ENCODE peak calls at places on chromosome 12, in eight cellular contexts. One of them, this sample, is unnamed.

GRCh38 chr12:45299132-45299692 is 83.3 kb downstream of the ANO6 start:
- DNase-seq in testis: no peak
- DNase-seq in mesendoderm: peak; percentile 27
- DNase-seq in GM23248: peak; percentile 85
- DNase-seq in thoracic aorta: no peak
- DNase-seq in left ventricle myocardium inferior: no peak
- DNase-seq in bronchial epithelial cell: peak; percentile 72
- DNase-seq in hepatocyte: no peak
- DNase-seq in this sample: no peak

GRCh38 chr12:121158085-121158484 is 25.4 kb downstream of the P2RX7 start:
- DNase-seq in hepatocyte: no peak
- DNase-seq in mesendoderm: no peak
- DNase-seq in thoracic aorta: no peak
- DNase-seq in bronchial epithelial cell: no peak
- DNase-seq in GM23248: no peak
- DNase-seq in left ventricle myocardium inferior: no peak
- DNase-seq in testis: no peak
- DNase-seq in this sample: no peak

GRCh38 chr12:65826513-65827171 is 2.4 kb downstream of the HMGA2 start:
- DNase-seq in mesendoderm: peak; percentile 47
- DNase-seq in left ventricle myocardium inferior: no peak
- DNase-seq in GM23248: peak; percentile 80
- DNase-seq in hepatocyte: no peak
- DNase-seq in testis: no peak
- DNase-seq in bronchial epithelial cell: peak; percentile 88
- DNase-seq in thoracic aorta: no peak
- DNase-seq in this sample: no peak

GRCh38 chr12:24487606-24488005 is 461.3 kb downstream of the BCAT1 start:
- DNase-seq in testis: no peak
- DNase-seq in left ventricle myocardium inferior: no peak
- DNase-seq in thoracic aorta: no peak
- DNase-seq in bronchial epithelial cell: peak; percentile 1
- DNase-seq in GM23248: no peak
- DNase-seq in hepatocyte: no peak
- DNase-seq in mesendoderm: no peak
- DNase-seq in this sample: no peak

GRCh38 chr12:91900971-91901370 is 244.7 kb downstream of the BTG1 start:
- DNase-seq in left ventricle myocardium inferior: no peak
- DNase-seq in hepatocyte: no peak
- DNase-seq in GM23248: no peak
- DNase-seq in testis: no peak
- DNase-seq in bronchial epithelial cell: no peak
- DNase-seq in mesendoderm: no peak
- DNase-seq in thoracic aorta: no peak
- DNase-seq in this sample: no peak

GRCh38 chr12:67086116-67086515 is 183.0 kb upstream of the CAND1 start:
- DNase-seq in thoracic aorta: no peak
- DNase-seq in testis: no peak
- DNase-seq in hepatocyte: no peak
- DNase-seq in GM23248: no peak
- DNase-seq in left ventricle myocardium inferior: no peak
- DNase-seq in mesendoderm: no peak
- DNase-seq in bronchial epithelial cell: no peak
- DNase-seq in this sample: no peak

GRCh38 chr12:46472893-46473633 is 100.5 kb upstream of the SLC38A2 start:
- DNase-seq in left ventricle myocardium inferior: no peak
- DNase-seq in bronchial epithelial cell: peak; percentile 53
- DNase-seq in hepatocyte: peak; percentile 37
- DNase-seq in mesendoderm: no peak
- DNase-seq in thoracic aorta: no peak
- DNase-seq in testis: no peak
- DNase-seq in GM23248: no peak
- DNase-seq in this sample: no peak

GRCh38 chr12:13961983-13962382 is 19.4 kb downstream of the GRIN2B start:
- DNase-seq in left ventricle myocardium inferior: no peak
- DNase-seq in hepatocyte: no peak
- DNase-seq in GM23248: no peak
- DNase-seq in thoracic aorta: no peak
- DNase-seq in testis: no peak
- DNase-seq in mesendoderm: no peak
- DNase-seq in bronchial epithelial cell: no peak
- DNase-seq in this sample: no peak

GRCh38 chr12:89350260-89350659 is 2.0 kb downstream of the DUSP6 start:
- DNase-seq in testis: no peak
- DNase-seq in mesendoderm: peak; percentile 31
- DNase-seq in thoracic aorta: no peak
- DNase-seq in left ventricle myocardium inferior: no peak
- DNase-seq in GM23248: no peak
- DNase-seq in bronchial epithelial cell: no peak
- DNase-seq in hepatocyte: no peak
- DNase-seq in this sample: no peak

GRCh38 chr12:89352492-89353187 is at the start of gene DUSP6:
- DNase-seq in testis: peak; percentile 96
- DNase-seq in mesendoderm: peak; percentile 100
- DNase-seq in hepatocyte: peak; percentile 94
- DNase-seq in bronchial epithelial cell: peak; percentile 99
- DNase-seq in GM23248: peak; percentile 99
- DNase-seq in thoracic aorta: peak; percentile 88
- DNase-seq in left ventricle myocardium inferior: peak; percentile 94
- DNase-seq in this sample: peak; percentile 95

GRCh38 chr12:89350661-89351488 is 1.4 kb downstream of the DUSP6 start:
- DNase-seq in testis: no peak
- DNase-seq in GM23248: peak; percentile 42
- DNase-seq in left ventricle myocardium inferior: peak; percentile 36
- DNase-seq in bronchial epithelial cell: no peak
- DNase-seq in mesendoderm: peak; percentile 23
- DNase-seq in thoracic aorta: no peak
- DNase-seq in hepatocyte: peak; percentile 16
- DNase-seq in this sample: no peak

GRCh38 chr12:89352242-89352491 is 134 bp downstream of the DUSP6 start:
- DNase-seq in mesendoderm: no peak
- DNase-seq in bronchial epithelial cell: no peak
- DNase-seq in testis: no peak
- DNase-seq in hepatocyte: no peak
- DNase-seq in left ventricle myocardium inferior: no peak
- DNase-seq in thoracic aorta: no peak
- DNase-seq in GM23248: no peak
- DNase-seq in this sample: no peak

DNA sequence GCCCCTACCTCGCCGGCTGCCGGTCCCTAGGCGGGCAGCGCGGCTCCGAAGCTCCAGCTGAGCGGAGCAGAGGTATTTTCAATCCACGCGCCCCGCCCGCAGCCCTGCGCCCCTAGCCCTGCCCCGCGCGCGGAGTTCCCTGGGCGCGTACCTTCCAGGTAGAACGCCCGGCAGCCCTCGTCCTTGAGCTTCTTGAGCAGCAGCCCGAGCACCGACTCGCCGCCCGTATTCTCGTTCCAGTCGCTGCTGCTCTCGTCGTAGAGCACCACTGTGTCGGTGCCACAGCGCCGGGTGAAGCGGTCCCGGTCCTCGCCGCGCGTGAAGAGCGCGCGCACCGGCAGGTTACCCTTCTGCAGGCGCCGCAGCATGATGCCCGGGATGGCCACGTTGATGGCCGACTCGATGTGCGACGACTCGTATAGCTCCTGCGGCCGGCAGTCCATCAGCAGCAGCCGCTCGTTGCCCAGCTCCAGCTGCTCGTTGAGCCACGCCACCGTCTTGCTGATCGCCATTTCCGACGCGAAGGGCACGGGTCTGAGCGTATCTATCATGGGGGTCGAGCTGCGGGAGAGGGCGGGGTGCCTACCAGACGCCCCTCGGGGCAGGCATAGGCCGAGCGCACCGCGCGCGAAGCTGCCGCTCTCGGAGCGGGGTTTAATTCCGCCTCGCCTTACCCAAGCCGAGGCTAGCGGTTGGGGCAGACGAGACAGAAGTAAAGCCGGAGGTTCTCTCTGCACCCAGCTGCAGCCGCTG is 636 bp downstream of the DUSP6 start:
- DNase-seq in mesendoderm: no peak
- DNase-seq in GM23248: peak; percentile 77
- DNase-seq in left ventricle myocardium inferior: peak; percentile 31
- DNase-seq in bronchial epithelial cell: no peak
- DNase-seq in hepatocyte: peak; percentile 54
- DNase-seq in testis: peak; percentile 58
- DNase-seq in thoracic aorta: no peak
- DNase-seq in this sample: peak; percentile 50
- H3K27me3 ChIP-seq in mesendoderm: no peaks in the 10 kb centered on the region
- H3K27me3 ChIP-seq in GM23248: no peaks in the 10 kb centered on the region
- H3K27me3 ChIP-seq in left ventricle myocardium inferior: no peaks in the 10 kb centered on the region
- H3K27me3 ChIP-seq in bronchial epithelial cell: no peaks in the 10 kb centered on the region
- H3K27me3 ChIP-seq in hepatocyte: no peaks in the 10 kb centered on the region
- H3K27me3 ChIP-seq in testis: no peaks in the 10 kb centered on the region
- H3K27me3 ChIP-seq in thoracic aorta: no peaks in the 10 kb centered on the region
- H3K27me3 ChIP-seq in this sample: peaks cover 7% of the 10 kb centered on the region

GRCh38 chr12:53972722-53973092 is 219 bp upstream of the HOXC11 start:
- DNase-seq in GM23248: no peak
- DNase-seq in left ventricle myocardium inferior: no peak
- DNase-seq in bronchial epithelial cell: no peak
- DNase-seq in thoracic aorta: no peak
- DNase-seq in testis: no peak
- DNase-seq in mesendoderm: no peak
- DNase-seq in hepatocyte: no peak
- DNase-seq in this sample: no peak

GRCh38 chr12:53975019-53975815 is 463 bp upstream of the HOTAIR start:
- DNase-seq in mesendoderm: no peak
- DNase-seq in thoracic aorta: no peak
- DNase-seq in left ventricle myocardium inferior: no peak
- DNase-seq in GM23248: no peak
- DNase-seq in hepatocyte: no peak
- DNase-seq in bronchial epithelial cell: no peak
- DNase-seq in testis: no peak
- DNase-seq in this sample: no peak

GRCh38 chr12:53973093-53974042 is at the start of gene HOXC11:
- DNase-seq in thoracic aorta: no peak
- DNase-seq in mesendoderm: no peak
- DNase-seq in bronchial epithelial cell: no peak
- DNase-seq in hepatocyte: peak; percentile 46
- DNase-seq in left ventricle myocardium inferior: no peak
- DNase-seq in testis: no peak
- DNase-seq in GM23248: peak; percentile 52
- DNase-seq in this sample: peak; percentile 40

GRCh38 chr12:53975816-53976152 is 1.0 kb upstream of the HOTAIR start:
- DNase-seq in GM23248: no peak
- DNase-seq in bronchial epithelial cell: no peak
- DNase-seq in testis: no peak
- DNase-seq in left ventricle myocardium inferior: no peak
- DNase-seq in thoracic aorta: no peak
- DNase-seq in mesendoderm: no peak
- DNase-seq in hepatocyte: no peak
- DNase-seq in this sample: no peak

GRCh38 chr12:53974084-53975018 is at the start of gene HOTAIR:
- DNase-seq in left ventricle myocardium inferior: no peak
- DNase-seq in mesendoderm: no peak
- DNase-seq in hepatocyte: peak; percentile 49
- DNase-seq in thoracic aorta: no peak
- DNase-seq in testis: no peak
- DNase-seq in GM23248: peak; percentile 54
- DNase-seq in bronchial epithelial cell: no peak
- DNase-seq in this sample: peak; percentile 50
- H3K27me3 ChIP-seq in left ventricle myocardium inferior: peaks cover 100% of the 10 kb centered on the region
- H3K27me3 ChIP-seq in mesendoderm: peaks cover 93% of the 10 kb centered on the region
- H3K27me3 ChIP-seq in hepatocyte: peaks cover 92% of the 10 kb centered on the region
- H3K27me3 ChIP-seq in thoracic aorta: peaks cover 58% of the 10 kb centered on the region
- H3K27me3 ChIP-seq in testis: peaks cover 10% of the 10 kb centered on the region
- H3K27me3 ChIP-seq in GM23248: peaks cover 99% of the 10 kb centered on the region
- H3K27me3 ChIP-seq in bronchial epithelial cell: peaks cover 87% of the 10 kb centered on the region
- H3K27me3 ChIP-seq in this sample: no peaks in the 10 kb centered on the region

GRCh38 chr12:55861871-55862270 is 19.1 kb upstream of the MMP19 start:
- DNase-seq in left ventricle myocardium inferior: no peak
- DNase-seq in testis: no peak
- DNase-seq in GM23248: peak; percentile 25
- DNase-seq in mesendoderm: no peak
- DNase-seq in thoracic aorta: no peak
- DNase-seq in bronchial epithelial cell: no peak
- DNase-seq in hepatocyte: no peak
- DNase-seq in this sample: no peak

GRCh38 chr12:55865327-55865726 is 22.6 kb upstream of the MMP19 start:
- DNase-seq in thoracic aorta: no peak
- DNase-seq in hepatocyte: no peak
- DNase-seq in GM23248: no peak
- DNase-seq in left ventricle myocardium inferior: no peak
- DNase-seq in mesendoderm: no peak
- DNase-seq in testis: no peak
- DNase-seq in bronchial epithelial cell: no peak
- DNase-seq in this sample: no peak

GRCh38 chr12:55861396-55861795 is 18.7 kb upstream of the MMP19 start:
- DNase-seq in GM23248: no peak
- DNase-seq in hepatocyte: no peak
- DNase-seq in testis: no peak
- DNase-seq in mesendoderm: no peak
- DNase-seq in bronchial epithelial cell: no peak
- DNase-seq in thoracic aorta: no peak
- DNase-seq in left ventricle myocardium inferior: no peak
- DNase-seq in this sample: no peak

DNA sequence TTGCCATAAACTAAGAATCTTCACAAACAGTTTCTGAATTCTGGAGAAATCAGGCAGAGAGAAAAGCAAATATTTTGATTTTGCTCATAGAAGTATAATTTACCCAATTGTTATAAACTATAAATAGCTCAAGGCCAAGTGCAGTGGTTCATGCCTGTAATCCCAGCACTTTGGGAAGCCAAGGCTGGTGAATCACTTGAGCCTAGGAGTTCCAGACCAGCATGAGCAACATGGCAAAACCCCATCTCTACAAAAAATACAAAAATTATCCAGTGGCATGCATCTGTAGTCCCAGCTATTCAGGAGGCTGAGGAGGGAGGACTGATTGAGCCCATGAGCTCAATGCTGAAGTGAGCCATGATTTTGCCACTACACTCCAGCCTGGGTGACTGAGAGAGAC is 19.6 kb upstream of the MMP19 start:
- DNase-seq in hepatocyte: no peak
- DNase-seq in left ventricle myocardium inferior: no peak
- DNase-seq in bronchial epithelial cell: no peak
- DNase-seq in testis: no peak
- DNase-seq in GM23248: peak; percentile 69
- DNase-seq in mesendoderm: no peak
- DNase-seq in thoracic aorta: no peak
- DNase-seq in this sample: no peak
- H3K27me3 ChIP-seq in hepatocyte: no peaks in the 10 kb centered on the region
- H3K27me3 ChIP-seq in left ventricle myocardium inferior: no peaks in the 10 kb centered on the region
- H3K27me3 ChIP-seq in bronchial epithelial cell: no peaks in the 10 kb centered on the region
- H3K27me3 ChIP-seq in testis: no peaks in the 10 kb centered on the region
- H3K27me3 ChIP-seq in GM23248: no peaks in the 10 kb centered on the region
- H3K27me3 ChIP-seq in mesendoderm: no peaks in the 10 kb centered on the region
- H3K27me3 ChIP-seq in thoracic aorta: no peaks in the 10 kb centered on the region
- H3K27me3 ChIP-seq in this sample: no peaks in the 10 kb centered on the region

GRCh38 chr12:132291402-132292175 is 37.8 kb downstream of the GALNT9 start:
- DNase-seq in left ventricle myocardium inferior: no peak
- DNase-seq in testis: no peak
- DNase-seq in bronchial epithelial cell: no peak
- DNase-seq in GM23248: no peak
- DNase-seq in thoracic aorta: no peak
- DNase-seq in hepatocyte: no peak
- DNase-seq in mesendoderm: no peak
- DNase-seq in this sample: no peak

GRCh38 chr12:132290203-132290540 is 39.2 kb downstream of the GALNT9 start:
- DNase-seq in bronchial epithelial cell: no peak
- DNase-seq in mesendoderm: no peak
- DNase-seq in GM23248: no peak
- DNase-seq in left ventricle myocardium inferior: no peak
- DNase-seq in testis: no peak
- DNase-seq in thoracic aorta: no peak
- DNase-seq in hepatocyte: no peak
- DNase-seq in this sample: no peak

GRCh38 chr12:132294121-132295034 is 35.0 kb downstream of the GALNT9 start:
- DNase-seq in left ventricle myocardium inferior: no peak
- DNase-seq in testis: no peak
- DNase-seq in hepatocyte: no peak
- DNase-seq in thoracic aorta: no peak
- DNase-seq in GM23248: no peak
- DNase-seq in bronchial epithelial cell: no peak
- DNase-seq in mesendoderm: no peak
- DNase-seq in this sample: no peak

GRCh38 chr12:132295101-132295526 is 34.3 kb downstream of the GALNT9 start:
- DNase-seq in GM23248: no peak
- DNase-seq in thoracic aorta: no peak
- DNase-seq in testis: no peak
- DNase-seq in mesendoderm: no peak
- DNase-seq in bronchial epithelial cell: no peak
- DNase-seq in left ventricle myocardium inferior: no peak
- DNase-seq in hepatocyte: no peak
- DNase-seq in this sample: no peak

DNA sequence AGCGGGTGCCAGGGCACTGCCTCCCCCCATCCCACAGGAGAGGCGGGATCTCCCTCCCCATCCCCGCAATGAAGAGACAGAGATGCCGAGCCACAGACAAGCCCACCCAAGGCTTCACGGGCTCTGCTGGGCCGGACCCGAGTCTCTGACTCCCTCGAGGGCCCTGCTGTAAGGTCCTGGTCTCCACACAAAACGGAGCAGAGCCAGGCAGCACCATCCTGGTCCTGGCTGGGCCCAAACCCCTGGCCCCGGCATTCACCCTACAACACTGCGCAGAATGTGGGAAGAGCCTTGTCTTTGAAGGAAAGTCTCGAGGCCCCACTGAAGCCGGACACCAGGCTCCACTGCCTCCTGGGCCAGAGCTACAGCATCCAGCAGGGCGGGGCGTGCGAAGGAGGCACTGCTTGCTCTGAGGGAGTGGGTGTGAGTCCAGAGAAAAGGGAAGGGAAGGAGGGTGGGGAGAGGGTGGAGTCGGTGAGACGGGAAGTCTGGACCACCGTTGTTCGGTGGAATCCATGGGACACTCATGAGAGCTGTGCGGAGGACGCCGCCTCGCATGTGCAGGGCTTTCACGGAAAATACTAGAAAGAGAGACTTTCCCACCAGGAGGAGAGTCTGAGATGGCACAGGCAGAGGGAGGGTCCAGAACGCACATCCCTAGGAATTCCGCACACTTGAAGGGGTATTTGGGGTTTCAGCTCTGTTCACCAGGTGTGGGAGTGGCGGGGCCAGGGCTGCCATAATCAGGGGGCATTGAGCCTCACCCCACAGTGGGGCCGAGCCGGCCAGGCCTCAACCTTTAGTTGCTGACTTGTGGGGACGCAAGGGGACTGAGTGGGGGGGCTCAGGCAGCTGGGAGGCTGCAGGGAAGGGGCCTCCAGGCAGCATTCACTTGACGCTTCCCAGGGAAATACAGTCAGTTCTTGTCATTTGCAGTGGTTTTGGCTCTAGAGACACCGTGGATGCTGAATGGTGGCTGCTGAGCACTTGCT is 36.8 kb downstream of the GALNT9 start:
- DNase-seq in mesendoderm: no peak
- DNase-seq in hepatocyte: no peak
- DNase-seq in testis: no peak
- DNase-seq in GM23248: no peak
- DNase-seq in left ventricle myocardium inferior: no peak
- DNase-seq in bronchial epithelial cell: no peak
- DNase-seq in thoracic aorta: no peak
- DNase-seq in this sample: no peak
- H3K27me3 ChIP-seq in mesendoderm: no peaks in the 10 kb centered on the region
- H3K27me3 ChIP-seq in hepatocyte: peaks cover 46% of the 10 kb centered on the region
- H3K27me3 ChIP-seq in testis: no peaks in the 10 kb centered on the region
- H3K27me3 ChIP-seq in GM23248: peaks cover 22% of the 10 kb centered on the region
- H3K27me3 ChIP-seq in left ventricle myocardium inferior: peaks cover 78% of the 10 kb centered on the region
- H3K27me3 ChIP-seq in bronchial epithelial cell: no peaks in the 10 kb centered on the region
- H3K27me3 ChIP-seq in thoracic aorta: no peaks in the 10 kb centered on the region
- H3K27me3 ChIP-seq in this sample: no peaks in the 10 kb centered on the region